ENCODE peak calls at places on chromosomes 12 and 14, in five cellular contexts. T is esophagus muscularis mucosa, G is prostate gland, U is GM12891, Y is heart left ventricle. E is an unnamed sample.

GRCh38 chr12:111775205-111776193 is 8.8 kb downstream of the ALDH2 start:
- DNase-seq in T (peak; percentile 97), G (peak; percentile 89), U (peak; percentile 69), Y (peak; percentile 89), E (peak; percentile 48)

GRCh38 chr14:56328021-56328420 is 209.8 kb downstream of the PELI2 start:
- DNase-seq in T (no peak), G (no peak), U (no peak), Y (no peak), E (no peak)

GRCh38 chr14:50396636-50397460 is at the start of gene CDKL1:
- DNase-seq in T (no peak), G (peak; percentile 43), U (peak; percentile 49), Y (peak; percentile 64), E (peak; percentile 63)

GRCh38 chr12:123271182-123271491 is 519 bp downstream of the CDK2AP1 start:
- DNase-seq in T (no peak), G (peak; percentile 61), U (peak; percentile 84), Y (peak; percentile 84), E (peak; percentile 77)

GRCh38 chr14:52350445-52350844 is 36.3 kb downstream of the PTGER2 start:
- DNase-seq in T (no peak), G (no peak), U (no peak), Y (no peak), E (no peak)

GRCh38 chr12:98329589-98329988 is 185.8 kb upstream of the TMPO start:
- DNase-seq in T (no peak), G (no peak), U (no peak), Y (no peak), E (no peak)

GRCh38 chr12:1566449-1567135 is 27.8 kb downstream of the FBXL14 start:
- DNase-seq in T (no peak), G (peak; percentile 61), U (no peak), Y (no peak), E (no peak)

GRCh38 chr12:96226801-96227348 is 32.7 kb downstream of the ELK3 start:
- DNase-seq in T (no peak), G (no peak), U (no peak), Y (no peak), E (no peak)

GRCh38 chr12:58262796-58263195 is 321.4 kb downstream of the ATP23 start:
- DNase-seq in T (no peak), G (no peak), U (no peak), Y (no peak), E (no peak)

GRCh38 chr12:66050283-66050576 is 80.3 kb downstream of the LLPH start:
- DNase-seq in T (no peak), G (no peak), U (no peak), Y (no peak), E (no peak)

GRCh38 chr14:39368261-39368959 is 63.8 kb downstream of the FBXO33 start:
- DNase-seq in T (no peak), G (peak; percentile 26), U (peak; percentile 21), Y (peak; percentile 42), E (peak; percentile 67)

GRCh38 chr12:54821676-54822075 is 32.6 kb upstream of the MUCL1 start:
- DNase-seq in T (no peak), G (no peak), U (no peak), Y (no peak), E (no peak)

GRCh38 chr12:70646850-70647249 is 9.6 kb upstream of the PTPRB start:
- DNase-seq in T (no peak), G (no peak), U (no peak), Y (no peak), E (no peak)

GRCh38 chr14:21913759-21914158 is 240.1 kb upstream of the OR4E1 start:
- DNase-seq in T (no peak), G (peak; percentile 29), U (no peak), Y (peak; percentile 26), E (peak; percentile 85)

GRCh38 chr14:100410056-100410565 is 87.0 kb downstream of the SLC25A47 start:
- DNase-seq in T (no peak), G (no peak), U (no peak), Y (no peak), E (no peak)

GRCh38 chr14:71931492-71932228 is 569 bp upstream of the RGS6 start:
- DNase-seq in T (peak; percentile 86), G (no peak), U (no peak), Y (peak; percentile 47), E (peak; percentile 39)

GRCh38 chr12:49502590-49502989 is 36.2 kb upstream of the KCNH3 start:
- DNase-seq in T (no peak), G (no peak), U (no peak), Y (no peak), E (no peak)

GRCh38 chr12:51950682-51951198 is 759 bp upstream of the ACVR1B start:
- DNase-seq in T (no peak), G (no peak), U (no peak), Y (no peak), E (no peak)

GRCh38 chr12:51951843-51952722 is 584 bp downstream of the ACVR1B start:
- DNase-seq in T (no peak), G (no peak), U (no peak), Y (peak; percentile 32), E (no peak)

GRCh38 chr12:51949342-51950030 is 2.0 kb upstream of the ACVR1B start:
- DNase-seq in T (no peak), G (no peak), U (no peak), Y (no peak), E (no peak)

GRCh38 chr12:51953011-51953568 is 1.6 kb downstream of the ACVR1B start:
- DNase-seq in T (no peak), G (no peak), U (no peak), Y (no peak), E (no peak)

DNA sequence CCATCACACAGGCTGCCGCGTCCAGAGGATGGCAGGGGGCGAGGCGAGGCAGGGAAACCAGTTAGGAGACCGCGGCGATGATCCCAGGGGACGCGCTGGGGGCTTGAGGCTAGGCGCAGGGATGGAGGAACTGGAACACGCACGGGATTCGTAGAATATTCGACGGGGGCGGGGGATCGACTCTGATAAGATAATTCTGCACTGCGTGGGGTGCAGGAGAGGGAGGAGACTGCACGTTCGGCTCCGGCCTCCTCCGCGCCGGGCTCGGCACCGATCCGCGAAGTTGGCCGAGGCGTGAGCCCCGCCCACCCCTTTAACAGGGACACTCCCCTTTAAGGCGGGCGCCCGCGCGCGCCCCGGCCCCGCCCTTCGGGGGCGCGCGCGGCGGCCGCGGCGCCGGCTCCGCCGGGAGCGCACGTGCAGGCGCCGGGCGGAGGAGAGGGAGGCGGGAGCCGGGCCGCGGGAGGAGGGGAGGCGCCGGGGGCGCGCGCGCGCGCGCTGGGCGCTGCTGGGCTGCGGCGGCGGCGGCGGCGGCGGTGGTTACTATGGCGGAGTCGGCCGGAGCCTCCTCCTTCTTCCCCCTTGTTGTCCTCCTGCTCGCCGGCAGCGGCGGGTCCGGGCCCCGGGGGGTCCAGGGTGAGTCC is at the start of gene ACVR1B:
- DNase-seq in T (peak; percentile 97), G (peak; percentile 90), U (peak; percentile 69), Y (peak; percentile 91), E (peak; percentile 95)
- TF ChIP-seq POLR2A in T (no peak), G (peak; percentile 45), U (no peak), Y (no peak), E (no peak)

DNA sequence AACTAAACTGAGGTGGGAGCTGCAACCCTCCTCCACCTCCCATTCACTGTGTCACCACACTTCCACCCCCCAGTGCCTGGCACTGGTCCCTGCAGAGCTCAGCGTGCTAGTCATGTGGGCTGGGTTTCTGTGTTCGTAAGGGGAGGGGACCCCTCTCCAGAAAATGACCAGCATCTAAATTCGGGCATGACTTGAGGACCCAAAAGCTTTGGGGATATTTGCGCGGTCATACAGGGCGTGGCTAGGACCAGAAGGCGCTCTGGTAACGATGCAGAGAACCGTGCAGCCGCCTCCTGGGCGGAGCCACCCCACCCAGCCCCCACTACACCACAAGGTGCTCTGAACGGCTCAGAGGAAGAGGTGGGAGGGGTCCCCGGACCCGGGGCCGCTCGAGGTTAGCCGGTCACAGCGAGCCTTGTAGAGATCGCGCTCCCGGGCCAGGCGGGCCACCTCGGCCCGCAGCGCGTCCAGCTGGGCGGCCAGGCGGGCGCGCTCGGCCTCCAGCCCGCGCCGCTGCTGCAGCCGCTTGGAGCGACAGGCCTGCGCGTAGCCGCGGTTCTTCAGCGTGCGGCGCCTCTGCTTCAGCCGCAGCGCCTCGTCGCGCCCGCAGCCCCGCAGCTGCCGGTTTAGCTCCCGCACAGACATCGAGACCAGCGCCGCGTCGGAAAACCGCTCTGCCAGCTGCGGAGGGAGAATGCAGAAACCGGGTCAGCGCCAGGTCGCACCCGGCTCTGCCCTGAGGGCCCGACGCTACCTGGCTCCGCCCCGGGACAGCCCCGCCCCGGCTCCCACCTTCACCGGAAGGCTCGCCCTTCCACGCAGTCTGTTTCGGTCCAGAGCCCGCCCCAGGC is 9.8 kb downstream of the CPNE6 start:
- DNase-seq in T (no peak), G (peak; percentile 54), U (peak; percentile 91), Y (no peak), E (peak; percentile 70)
- TF ChIP-seq POLR2A in T (no peak), G (no peak), U (no peak), Y (no peak), E (no peak)

DNA sequence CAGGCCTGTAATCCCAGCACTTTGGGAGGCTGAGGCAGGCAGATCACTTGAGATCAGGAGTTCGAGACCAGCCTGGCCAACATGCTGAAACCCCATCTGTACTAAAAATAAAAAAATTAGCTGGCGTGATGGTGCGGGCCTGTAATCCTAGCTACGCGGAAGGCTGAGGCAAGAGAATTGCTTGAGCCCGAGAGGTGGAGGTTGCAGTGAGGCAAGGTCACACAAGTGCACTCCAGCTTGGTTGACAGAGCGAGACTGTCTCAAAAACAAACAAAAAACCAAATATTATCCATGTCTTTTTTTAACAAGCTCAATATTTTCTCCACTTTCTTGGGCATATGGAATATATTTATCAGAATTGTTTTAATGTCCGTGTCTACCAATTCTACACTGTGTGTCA is 89.6 kb downstream of the LMNTD1 start:
- DNase-seq in T (peak; percentile 39), G (no peak), U (no peak), Y (no peak), E (no peak)
- TF ChIP-seq POLR2A in T (no peak), G (no peak), U (no peak), Y (no peak), E (no peak)

GRCh38 chr12:116075251-116075650 is 202.2 kb downstream of the MED13L start:
- DNase-seq in T (no peak), G (no peak), U (no peak), Y (no peak), E (no peak)
- TF ChIP-seq POLR2A in T (no peak), G (no peak), U (no peak), Y (no peak), E (no peak)

GRCh38 chr12:56117778-56118687 is at the start of gene ZC3H10:
- DNase-seq in T (peak; percentile 99), G (peak; percentile 97), U (peak; percentile 88), Y (peak; percentile 97), E (peak; percentile 99)
- TF ChIP-seq POLR2A in T (peak; percentile 86), G (peak; percentile 88), U (peak; percentile 99), Y (no peak), E (peak; percentile 96)

DNA sequence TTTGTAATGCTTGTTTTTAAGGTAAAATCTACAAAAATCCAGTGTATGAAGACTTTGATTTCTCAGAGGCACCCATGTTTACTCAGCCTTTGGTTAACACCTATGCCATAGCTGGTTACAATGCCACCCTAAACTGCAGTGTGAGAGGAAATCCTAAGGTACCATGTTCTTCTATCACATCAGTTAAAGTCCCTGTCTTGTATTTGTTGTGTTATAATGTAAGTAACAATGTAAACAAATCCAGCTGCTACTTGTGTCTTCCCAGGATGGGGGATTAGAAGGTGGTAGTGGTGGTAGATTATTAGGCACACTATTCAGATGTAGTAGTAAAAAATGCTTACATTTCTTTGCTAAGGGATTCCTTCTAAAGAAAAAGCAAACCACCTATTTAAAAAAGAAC is 19.4 kb upstream of the CHPT1 start:
- DNase-seq in T (no peak), G (no peak), U (no peak), Y (no peak), E (no peak)
- TF ChIP-seq POLR2A in T (no peak), G (no peak), U (no peak), Y (no peak), E (no peak)